ENCODE peak calls at places on chromosomes 13 and 19, in six cellular contexts. One of them, this sample, is unnamed.

GRCh38 chr13:24092108-24092507 is 68.4 kb upstream of the SPATA13 start:
- DNase-seq in AG04450: no peak
- DNase-seq in left ventricle myocardium inferior: no peak
- DNase-seq in choroid plexus epithelial cell: no peak
- DNase-seq in effector memory CD8-positive, alpha-beta T cell: no peak
- DNase-seq in IMR-90: no peak
- DNase-seq in this sample: no peak

GRCh38 chr19:31344403-31344802 is 4.8 kb downstream of the TSHZ3 start:
- DNase-seq in AG04450: no peak
- DNase-seq in left ventricle myocardium inferior: no peak
- DNase-seq in choroid plexus epithelial cell: peak; percentile 22
- DNase-seq in effector memory CD8-positive, alpha-beta T cell: no peak
- DNase-seq in IMR-90: no peak
- DNase-seq in this sample: no peak

GRCh38 chr13:43433691-43434121 is 353.1 kb downstream of the ENOX1 start:
- DNase-seq in AG04450: no peak
- DNase-seq in left ventricle myocardium inferior: no peak
- DNase-seq in choroid plexus epithelial cell: peak; percentile 11
- DNase-seq in effector memory CD8-positive, alpha-beta T cell: no peak
- DNase-seq in IMR-90: no peak
- DNase-seq in this sample: no peak

GRCh38 chr19:4453232-4454179 is 4.1 kb downstream of the UBXN6 start:
- DNase-seq in AG04450: no peak
- DNase-seq in left ventricle myocardium inferior: no peak
- DNase-seq in choroid plexus epithelial cell: no peak
- DNase-seq in effector memory CD8-positive, alpha-beta T cell: no peak
- DNase-seq in IMR-90: no peak
- DNase-seq in this sample: no peak

GRCh38 chr13:69595181-69595580 is 512.4 kb upstream of the ATXN8OS start:
- DNase-seq in AG04450: no peak
- DNase-seq in left ventricle myocardium inferior: no peak
- DNase-seq in choroid plexus epithelial cell: no peak
- DNase-seq in effector memory CD8-positive, alpha-beta T cell: no peak
- DNase-seq in IMR-90: no peak
- DNase-seq in this sample: no peak

GRCh38 chr19:51097796-51098195 is 10.4 kb downstream of the CTU1 start:
- DNase-seq in AG04450: no peak
- DNase-seq in left ventricle myocardium inferior: no peak
- DNase-seq in choroid plexus epithelial cell: no peak
- DNase-seq in effector memory CD8-positive, alpha-beta T cell: no peak
- DNase-seq in IMR-90: no peak
- DNase-seq in this sample: no peak

GRCh38 chr19:5292843-5293606 is 47.6 kb downstream of the PTPRS start:
- DNase-seq in AG04450: peak; percentile 36
- DNase-seq in left ventricle myocardium inferior: peak; percentile 64
- DNase-seq in choroid plexus epithelial cell: peak; percentile 69
- DNase-seq in effector memory CD8-positive, alpha-beta T cell: no peak
- DNase-seq in IMR-90: peak; percentile 65
- DNase-seq in this sample: peak; percentile 69

GRCh38 chr19:35717665-35718344 is at the start of gene KMT2B:
- DNase-seq in AG04450: no peak
- DNase-seq in left ventricle myocardium inferior: no peak
- DNase-seq in choroid plexus epithelial cell: no peak
- DNase-seq in effector memory CD8-positive, alpha-beta T cell: no peak
- DNase-seq in IMR-90: no peak
- DNase-seq in this sample: no peak

GRCh38 chr19:32902448-32902847 is 32.9 kb upstream of the SLC7A9 start:
- DNase-seq in AG04450: no peak
- DNase-seq in left ventricle myocardium inferior: no peak
- DNase-seq in choroid plexus epithelial cell: no peak
- DNase-seq in effector memory CD8-positive, alpha-beta T cell: no peak
- DNase-seq in IMR-90: no peak
- DNase-seq in this sample: no peak

GRCh38 chr19:8004723-8005513 is 523 bp downstream of the ELAVL1 start:
- DNase-seq in AG04450: no peak
- DNase-seq in left ventricle myocardium inferior: no peak
- DNase-seq in choroid plexus epithelial cell: peak; percentile 45
- DNase-seq in effector memory CD8-positive, alpha-beta T cell: peak; percentile 9
- DNase-seq in IMR-90: peak; percentile 21
- DNase-seq in this sample: peak; percentile 34

GRCh38 chr19:16197188-16197621 is 506 bp upstream of the AP1M1 start:
- DNase-seq in AG04450: peak; percentile 55
- DNase-seq in left ventricle myocardium inferior: no peak
- DNase-seq in choroid plexus epithelial cell: peak; percentile 63
- DNase-seq in effector memory CD8-positive, alpha-beta T cell: no peak
- DNase-seq in IMR-90: peak; percentile 92
- DNase-seq in this sample: no peak

GRCh38 chr13:34515201-34515600 is 426.9 kb upstream of the NBEA start:
- DNase-seq in AG04450: no peak
- DNase-seq in left ventricle myocardium inferior: no peak
- DNase-seq in choroid plexus epithelial cell: no peak
- DNase-seq in effector memory CD8-positive, alpha-beta T cell: no peak
- DNase-seq in IMR-90: no peak
- DNase-seq in this sample: no peak

GRCh38 chr13:110716235-110716505 is 2.7 kb downstream of the ING1 start:
- DNase-seq in AG04450: no peak
- DNase-seq in left ventricle myocardium inferior: no peak
- DNase-seq in choroid plexus epithelial cell: peak; percentile 26
- DNase-seq in effector memory CD8-positive, alpha-beta T cell: no peak
- DNase-seq in IMR-90: no peak
- DNase-seq in this sample: peak; percentile 38

GRCh38 chr13:107563099-107563925 is 652.0 kb downstream of the LIG4 start:
- DNase-seq in AG04450: no peak
- DNase-seq in left ventricle myocardium inferior: no peak
- DNase-seq in choroid plexus epithelial cell: peak; percentile 45
- DNase-seq in effector memory CD8-positive, alpha-beta T cell: no peak
- DNase-seq in IMR-90: no peak
- DNase-seq in this sample: no peak

GRCh38 chr13:52615817-52616216 is 26.4 kb upstream of the HNRNPA1L2 start:
- DNase-seq in AG04450: no peak
- DNase-seq in left ventricle myocardium inferior: no peak
- DNase-seq in choroid plexus epithelial cell: no peak
- DNase-seq in effector memory CD8-positive, alpha-beta T cell: no peak
- DNase-seq in IMR-90: no peak
- DNase-seq in this sample: no peak

GRCh38 chr13:79880820-79881219 is 399.9 kb downstream of the NDFIP2 start:
- DNase-seq in AG04450: no peak
- DNase-seq in left ventricle myocardium inferior: no peak
- DNase-seq in choroid plexus epithelial cell: peak; percentile 53
- DNase-seq in effector memory CD8-positive, alpha-beta T cell: no peak
- DNase-seq in IMR-90: no peak
- DNase-seq in this sample: no peak

GRCh38 chr19:35236638-35237400 is 8.3 kb upstream of the FAM187B start:
- DNase-seq in AG04450: no peak
- DNase-seq in left ventricle myocardium inferior: no peak
- DNase-seq in choroid plexus epithelial cell: no peak
- DNase-seq in effector memory CD8-positive, alpha-beta T cell: no peak
- DNase-seq in IMR-90: no peak
- DNase-seq in this sample: no peak

This sample was measured in testis.